ENCODE peak calls at places on chromosomes 4 and X, in seven cellular contexts. C is heart right ventricle, N is A549, K is SK-N-SH, M is sigmoid colon, A is stomach, H is neural progenitor cell. G is an unnamed sample.

GRCh38 chr4:5712517-5712916 is 1.5 kb downstream of the EVC start:
- DNase-seq in H (no peak), N (no peak), A (no peak), K (no peak), M (no peak), C (no peak), G (peak; percentile 90)

GRCh38 chr4:15078682-15079642 is 76.7 kb downstream of the CPEB2 start:
- DNase-seq in H (no peak), C (no peak), A (no peak), K (no peak), M (no peak), N (no peak), G (peak; percentile 29)

GRCh38 chrX:121851033-121851432 is 803.6 kb downstream of the GLUD2 start:
- DNase-seq in A (no peak), C (no peak), M (no peak), K (no peak), N (no peak), H (no peak), G (peak; percentile 2)

GRCh38 chr4:148216866-148217814 is 225.1 kb downstream of the NR3C2 start:
- DNase-seq in N (no peak), M (no peak), A (no peak), C (no peak), H (no peak), K (no peak), G (no peak)

GRCh38 chrX:24694825-24695224 is 1.1 kb downstream of the POLA1 start:
- DNase-seq in A (no peak), K (no peak), C (no peak), H (no peak), N (no peak), M (no peak), G (no peak)

GRCh38 chr4:1872918-1873269 is 1.7 kb downstream of the NSD2 start:
- DNase-seq in K (no peak), N (no peak), A (no peak), C (no peak), M (no peak), H (no peak), G (peak; percentile 26)

GRCh38 chrX:107729558-107730297 is 45.9 kb downstream of the TSC22D3 start:
- DNase-seq in A (no peak), H (no peak), C (peak; percentile 63), N (no peak), K (no peak), M (no peak), G (no peak)

GRCh38 chrX:106481341-106481740 is 130.4 kb upstream of the RADX start:
- DNase-seq in K (peak; percentile 33), M (no peak), A (peak; percentile 42), C (peak; percentile 17), N (peak; percentile 3), H (peak; percentile 72), G (peak; percentile 59)

GRCh38 chrX:107978707-107979307 is 3.4 kb downstream of the TEX13B start:
- DNase-seq in K (peak; percentile 11), A (no peak), C (no peak), M (no peak), N (peak; percentile 18), H (peak; percentile 62), G (peak; percentile 12)

GRCh38 chr4:83758331-83758730 is 222.4 kb downstream of the GPAT3 start:
- DNase-seq in M (no peak), N (no peak), K (no peak), A (no peak), C (no peak), H (no peak), G (no peak)

GRCh38 chrX:136806891-136807410 is 26.2 kb upstream of the ARHGEF6 start:
- DNase-seq in K (no peak), H (no peak), A (no peak), N (no peak), C (no peak), M (no peak), G (no peak)

GRCh38 chr4:165514739-165515138 is 135.9 kb downstream of the CPE start:
- DNase-seq in H (no peak), N (no peak), C (no peak), K (no peak), A (no peak), M (no peak), G (no peak)

GRCh38 chrX:132955710-132956109 is 2.7 kb downstream of the HS6ST2 start:
- DNase-seq in M (no peak), K (peak; percentile 39), N (no peak), C (no peak), H (peak; percentile 17), A (no peak), G (no peak)

GRCh38 chr4:158025131-158025530 is 147.7 kb downstream of the GASK1B start:
- DNase-seq in H (no peak), K (no peak), M (no peak), N (peak; percentile 14), A (no peak), C (no peak), G (peak; percentile 21)

GRCh38 chrX:41014776-41015175 is 70.5 kb upstream of the USP9X start:
- DNase-seq in H (no peak), N (no peak), A (no peak), K (no peak), C (no peak), M (no peak), G (no peak)

GRCh38 chr4:163165217-163166017 is 1.3 kb downstream of the NAF1 start:
- DNase-seq in A (no peak), K (no peak), C (no peak), H (no peak), N (no peak), M (no peak), G (no peak)

GRCh38 chr4:144584428-144584827 is 61.5 kb upstream of the HHIP start:
- DNase-seq in N (no peak), K (no peak), A (no peak), M (no peak), C (no peak), H (no peak), G (no peak)

GRCh38 chr4:145177511-145177905 is 2.9 kb downstream of the OTUD4 start:
- DNase-seq in A (no peak), K (no peak), H (no peak), N (no peak), M (no peak), C (peak; percentile 37), G (no peak)

GRCh38 chr4:96356591-96357360 is 516.9 kb downstream of the PDHA2 start:
- DNase-seq in H (no peak), N (no peak), A (no peak), K (no peak), M (no peak), C (no peak), G (no peak)

GRCh38 chr4:109302366-109303140 is at the start of gene COL25A1:
- DNase-seq in M (peak; percentile 65), H (peak; percentile 95), A (peak; percentile 26), C (peak; percentile 53), K (peak; percentile 65), N (no peak), G (peak; percentile 24)

GRCh38 chr4:15718959-15719358 is 16.1 kb downstream of the BST1 start:
- DNase-seq in K (no peak), H (no peak), A (no peak), M (no peak), N (no peak), C (no peak), G (no peak)

GRCh38 chrX:11666180-11666579 is 460 bp upstream of the ARHGAP6 start:
- DNase-seq in C (no peak), K (peak; percentile 42), A (no peak), M (peak; percentile 66), N (no peak), H (peak; percentile 59), G (no peak)

GRCh38 chrX:114774691-114775090 is 190.8 kb downstream of the HTR2C start:
- DNase-seq in A (no peak), H (peak; percentile 35), C (no peak), N (no peak), K (no peak), M (no peak), G (no peak)
- TF ChIP-seq CTCF in A (no peak), H (peak; percentile 46), C (peak; percentile 9), N (no peak), K (peak; percentile 21), M (no peak), G (no peak)

GRCh38 chr4:80079255-80079923 is 6.4 kb upstream of the ANTXR2 start:
- DNase-seq in A (no peak), M (no peak), N (no peak), K (no peak), C (no peak), H (no peak), G (no peak)

GRCh38 chr4:80077639-80078038 is 4.6 kb upstream of the ANTXR2 start:
- DNase-seq in N (no peak), C (no peak), A (no peak), K (no peak), H (no peak), M (no peak), G (peak; percentile 44)

GRCh38 chr4:80081566-80081965 is 8.5 kb upstream of the ANTXR2 start:
- DNase-seq in K (no peak), H (no peak), A (no peak), C (no peak), M (no peak), N (no peak), G (no peak)

GRCh38 chr4:80075995-80076394 is 3.0 kb upstream of the ANTXR2 start:
- DNase-seq in K (no peak), M (no peak), N (no peak), C (no peak), H (no peak), A (no peak), G (no peak)

GRCh38 chr4:80078361-80079092 is 5.5 kb upstream of the ANTXR2 start:
- DNase-seq in H (no peak), M (no peak), C (no peak), K (no peak), A (no peak), N (no peak), G (no peak)
- H3K4me3 ChIP-seq in H (no peak overlapping the region), M (no peak overlapping the region), C (no peak overlapping the region), K (no peak overlapping the region), A (no peak overlapping the region), N (no peak overlapping the region), G (no peak overlapping the region)

GRCh38 chr4:22502895-22503814 is 12.7 kb downstream of the ADGRA3 start:
- DNase-seq in A (no peak), K (no peak), H (no peak), M (no peak), C (no peak), N (no peak), G (no peak)

GRCh38 chr4:22498866-22499265 is 17.0 kb downstream of the ADGRA3 start:
- DNase-seq in N (no peak), K (no peak), C (no peak), M (no peak), H (peak; percentile 18), A (no peak), G (no peak)

GRCh38 chr4:22500128-22500611 is 15.7 kb downstream of the ADGRA3 start:
- DNase-seq in K (no peak), A (peak; percentile 71), M (no peak), C (peak; percentile 10), N (no peak), H (no peak), G (no peak)

GRCh38 chr4:22501715-22502095 is 14.2 kb downstream of the ADGRA3 start:
- DNase-seq in H (no peak), C (no peak), K (no peak), M (no peak), N (no peak), A (no peak), G (no peak)

GRCh38 chr4:22500831-22501714 is 14.8 kb downstream of the ADGRA3 start:
- DNase-seq in N (peak; percentile 31), H (no peak), K (no peak), M (no peak), A (no peak), C (no peak), G (peak; percentile 66)
- H3K27ac ChIP-seq in N (peak overlapping the region; percentile 13), H (no peak overlapping the region), K (no peak overlapping the region), M (peak overlapping the region; percentile 53), A (peak overlapping the region; percentile 74), C (peak overlapping the region; percentile 7), G (no peak overlapping the region)

GRCh38 chrX:23559975-23560374 is 107.3 kb upstream of the PRDX4 start:
- DNase-seq in A (no peak), H (no peak), M (no peak), C (no peak), K (no peak), N (no peak), G (no peak)
- TF ChIP-seq CTCF in A (no peak), H (peak; percentile 25), M (no peak), C (no peak), K (no peak), N (no peak), G (peak; percentile 27)